ENCODE peak calls at places on chromosomes 12 and 14, in four cellular contexts. P, R, C and H are unnamed samples.

GRCh38 chr12:10454531-10454930 is 1.4 kb upstream of the KLRC1 start:
- DNase-seq in P (no peak), R (no peak), C (no peak), H (no peak)

GRCh38 chr12:98820005-98820404 is 174.9 kb downstream of the APAF1 start:
- DNase-seq in P (no peak), R (no peak), C (no peak), H (no peak)

GRCh38 chr14:89469210-89470198 is 52.5 kb upstream of the FOXN3 start:
- DNase-seq in P (no peak), R (no peak), C (no peak), H (no peak)

GRCh38 chr14:85532981-85533820 is 3.3 kb downstream of the FLRT2 start:
- DNase-seq in P (no peak), R (peak), C (no peak), H (peak)

GRCh38 chr12:70576341-70577282 is 60.6 kb downstream of the PTPRB start:
- DNase-seq in P (peak), R (no peak), C (peak), H (peak)

GRCh38 chr12:12745576-12746211 is 28.5 kb downstream of the CDKN1B start:
- DNase-seq in P (no peak), R (no peak), C (no peak), H (no peak)

GRCh38 chr12:121366063-121366459 is 13.8 kb upstream of the ANAPC5 start:
- DNase-seq in P (no peak), R (no peak), C (no peak), H (peak)

GRCh38 chr14:55553791-55554190 is 26.2 kb upstream of the KTN1 start:
- DNase-seq in P (no peak), R (no peak), C (no peak), H (no peak)

GRCh38 chr12:57895337-57896138 is 45.8 kb upstream of the ATP23 start:
- DNase-seq in P (no peak), R (no peak), C (no peak), H (no peak)

GRCh38 chr12:76943004-76943403 is 64.2 kb upstream of the CSRP2 start:
- DNase-seq in P (no peak), R (no peak), C (no peak), H (no peak)

GRCh38 chr12:95277139-95277538 is 59.5 kb downstream of the VEZT start:
- DNase-seq in P (no peak), R (no peak), C (no peak), H (no peak)

GRCh38 chr12:75658826-75659823 is 147.7 kb upstream of the KRR1 start:
- DNase-seq in P (no peak), R (no peak), C (no peak), H (no peak)

GRCh38 chr14:30725763-30726162 is 103.6 kb downstream of the SCFD1 start:
- DNase-seq in P (no peak), R (no peak), C (no peak), H (no peak)

GRCh38 chr12:31833541-31833840 is 104.7 kb upstream of the AMN1 start:
- DNase-seq in P (no peak), R (no peak), C (no peak), H (no peak)

GRCh38 chr14:99982449-99983250 is 82.6 kb upstream of the EVL start:
- DNase-seq in P (peak), R (no peak), C (peak), H (peak)

GRCh38 chr14:106277503-106277902 is 751.1 kb downstream of the TMEM121 start:
- DNase-seq in P (peak), R (no peak), C (no peak), H (peak)

GRCh38 chr14:37172024-37172869 is at the start of gene SLC25A21:
- DNase-seq in P (peak), R (peak), C (no peak), H (no peak)

GRCh38 chr14:97902630-97903029 is 1105.4 kb downstream of the VRK1 start:
- DNase-seq in P (no peak), R (no peak), C (no peak), H (no peak)

GRCh38 chr12:103858953-103859601 is 18.0 kb upstream of the NT5DC3 start:
- DNase-seq in P (peak), R (no peak), C (no peak), H (no peak)

DNA sequence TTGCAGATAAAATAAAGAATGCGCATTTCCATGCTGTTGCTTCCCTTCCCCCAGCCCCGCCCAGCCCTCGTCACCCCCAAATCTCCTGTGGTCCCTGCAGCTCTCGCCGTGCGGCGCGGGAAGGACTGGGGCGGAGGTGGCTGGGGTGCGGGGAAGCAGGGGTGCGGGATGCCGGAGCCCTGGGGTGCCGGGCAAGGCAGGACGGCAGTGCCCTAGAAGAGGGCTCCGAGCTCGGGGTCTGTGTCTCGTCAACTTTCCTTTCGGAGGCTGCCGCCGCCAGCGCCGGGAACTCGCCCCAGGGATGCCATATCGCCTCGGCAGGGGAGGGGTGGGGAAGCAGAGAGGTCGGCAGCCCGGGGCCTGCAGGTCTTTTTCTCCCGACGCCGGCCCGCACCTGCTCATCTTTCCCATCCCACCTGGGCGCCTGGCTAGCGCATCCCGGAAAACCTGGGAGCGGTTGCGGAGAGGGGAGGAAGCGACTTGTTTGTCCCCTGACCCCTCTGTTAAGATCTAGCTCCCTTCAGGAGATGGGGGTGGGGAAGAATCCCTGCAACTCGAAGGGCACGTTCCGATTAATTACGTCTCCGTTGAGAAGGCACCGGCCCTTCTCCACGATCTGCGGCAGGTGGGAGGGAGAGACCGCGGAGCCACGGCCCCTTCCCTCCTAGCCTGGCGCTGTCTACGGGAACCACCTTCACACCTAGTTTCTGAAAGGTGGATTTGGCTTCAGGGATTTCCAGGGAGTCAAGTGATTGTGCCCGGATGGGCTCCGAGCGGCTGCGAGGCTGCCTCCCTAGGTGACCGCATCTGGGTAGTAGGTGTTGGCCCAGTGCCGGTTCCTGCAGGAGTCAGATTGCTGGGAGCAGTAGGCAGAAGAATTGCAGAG is 621 bp downstream of the CNTN1 start:
- DNase-seq in P (no peak), R (peak), C (no peak), H (peak)
- TF ChIP-seq JUND in P (no peak), R (no peak), C (no peak), H (no peak)

GRCh38 chr12:122423258-122424165 is 1.0 kb upstream of the CLIP1 start:
- DNase-seq in P (peak), R (peak), C (no peak), H (peak)
- TF ChIP-seq TCF12 in P (no peak), R (no peak), C (no peak), H (no peak)

GRCh38 chr14:59297070-59297766 is 108.8 kb downstream of the DAAM1 start:
- DNase-seq in P (peak), R (no peak), C (no peak), H (no peak)
- TF ChIP-seq JUND in P (no peak), R (no peak), C (no peak), H (no peak)

GRCh38 chr14:102424520-102424919 is 61.8 kb downstream of the TECPR2 start:
- DNase-seq in P (no peak), R (no peak), C (no peak), H (no peak)
- TF ChIP-seq TCF12 in P (no peak), R (no peak), C (no peak), H (no peak)

GRCh38 chr14:94313991-94314655 is 9.0 kb downstream of the SERPINA6 start:
- DNase-seq in P (no peak), R (no peak), C (no peak), H (no peak)
- TF ChIP-seq JUND in P (no peak), R (no peak), C (no peak), H (no peak)

GRCh38 chr12:124008629-124009028 is 35.6 kb downstream of the ZNF664 start:
- DNase-seq in P (no peak), R (no peak), C (no peak), H (no peak)

GRCh38 chr12:124005736-124006581 is 32.9 kb downstream of the ZNF664 start:
- DNase-seq in P (peak), R (no peak), C (no peak), H (no peak)

GRCh38 chr12:124007356-124007755 is 34.3 kb downstream of the ZNF664 start:
- DNase-seq in P (no peak), R (no peak), C (no peak), H (no peak)

GRCh38 chr12:124007810-124008570 is 35.0 kb downstream of the ZNF664 start:
- DNase-seq in P (no peak), R (no peak), C (no peak), H (no peak)

DNA sequence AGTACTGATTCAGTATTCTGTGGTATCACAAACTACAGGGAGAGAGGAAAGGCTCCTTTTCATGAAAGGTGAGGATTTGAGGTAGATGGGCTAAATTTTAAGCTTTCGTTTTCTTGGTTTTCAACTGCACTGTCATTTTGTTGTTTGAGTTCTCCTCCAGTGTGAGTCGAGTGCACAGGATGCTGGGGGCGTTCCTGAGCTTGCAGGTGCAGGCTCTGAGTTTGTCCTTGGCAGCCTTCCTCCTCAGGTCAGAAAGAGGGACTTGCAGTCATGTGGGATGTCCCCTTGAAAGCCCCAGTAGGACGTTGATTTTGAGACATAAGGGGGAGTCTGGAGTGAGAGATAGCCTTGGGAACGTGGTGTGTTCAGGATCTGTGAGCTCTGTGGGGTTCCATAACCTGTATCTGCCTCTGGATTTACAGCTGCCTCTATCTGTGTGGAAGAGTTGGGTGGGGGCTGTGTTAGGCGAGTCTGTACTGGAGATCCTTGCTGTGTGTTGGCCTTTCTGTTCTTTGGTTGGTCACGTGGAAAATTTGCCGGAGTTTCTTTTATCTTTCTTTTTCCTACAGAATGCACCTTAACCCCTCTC is 33.7 kb downstream of the ZNF664 start:
- DNase-seq in P (no peak), R (no peak), C (no peak), H (no peak)
- TF ChIP-seq TCF12 in P (no peak), R (no peak), C (no peak), H (no peak)

GRCh38 chr12:6946033-6946919 is 2.5 kb downstream of the C12orf57 start:
- DNase-seq in P (peak), R (peak), C (peak), H (peak)
- TF ChIP-seq JUND in P (no peak), R (no peak), C (no peak), H (no peak)

GRCh38 chr14:20657216-20658211 is 16.0 kb upstream of the OR6S1 start:
- DNase-seq in P (peak), R (peak), C (no peak), H (no peak)
- TF ChIP-seq TCF12 in P (no peak), R (no peak), C (no peak), H (no peak)

DNA sequence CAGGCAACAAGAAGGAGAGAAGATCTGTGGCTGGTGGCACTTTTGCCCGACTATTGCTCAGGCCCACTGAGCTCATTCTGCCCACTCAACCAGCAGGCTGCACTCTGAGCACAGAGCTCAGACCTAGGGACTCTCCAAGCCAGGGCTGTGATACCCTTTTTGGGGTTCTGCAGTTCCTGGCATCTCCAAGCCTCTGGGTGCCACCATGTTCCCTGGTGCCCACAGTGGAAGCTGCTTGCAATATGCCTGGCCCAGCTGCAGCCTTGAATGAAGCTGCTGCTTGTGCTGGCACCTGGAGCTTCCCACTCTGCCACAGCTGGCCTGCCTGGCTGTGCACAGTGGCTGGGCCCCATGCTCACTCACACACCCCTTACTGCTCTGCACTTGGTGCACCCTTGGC is 236.1 kb downstream of the ADGRD1 start:
- DNase-seq in P (no peak), R (no peak), C (no peak), H (no peak)
- TF ChIP-seq JUND in P (no peak), R (no peak), C (no peak), H (no peak)

DNA sequence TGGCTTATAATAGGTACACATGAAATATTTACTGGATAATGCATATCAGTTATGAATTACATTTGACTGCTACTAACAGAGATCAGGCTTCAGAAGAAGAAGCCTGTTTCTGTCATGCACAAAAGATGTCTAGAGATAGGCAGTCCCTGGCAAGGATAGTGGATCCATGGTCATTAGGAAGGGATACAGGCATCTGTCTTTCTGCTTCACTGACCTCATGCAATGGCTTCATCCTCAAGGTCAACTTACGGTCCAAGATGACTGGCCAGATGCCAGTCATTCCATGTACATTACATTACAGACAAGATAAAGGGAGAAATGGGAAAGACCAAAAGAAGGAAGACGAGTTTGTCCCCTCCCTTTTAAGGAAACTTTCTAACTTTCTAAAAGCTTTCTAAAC is 94.0 kb downstream of the NUAK1 start:
- DNase-seq in P (no peak), R (no peak), C (no peak), H (peak)
- TF ChIP-seq TCF12 in P (no peak), R (no peak), C (no peak), H (peak)